ENCODE peak calls at places on chromosomes 5 and 9, in five cellular contexts. One of them, this sample, is unnamed. For H3K4me1, the result is how much of the 10 kb centered on the place peaks cover.

GRCh38 chr5:176542596-176543427 is 5.6 kb upstream of the RNF44 start:
- DNase-seq in tibial nerve: no peak
- DNase-seq in adrenal gland: peak
- DNase-seq in CD8-positive, alpha-beta memory T cell: peak
- DNase-seq in testis: peak
- DNase-seq in this sample: peak

GRCh38 chr9:127977877-127978647 is 2.7 kb downstream of the EEIG1 start:
- DNase-seq in testis: peak
- DNase-seq in tibial nerve: peak
- DNase-seq in adrenal gland: no peak
- DNase-seq in CD8-positive, alpha-beta memory T cell: no peak
- DNase-seq in this sample: peak

GRCh38 chr5:132396589-132397001 is 27.1 kb downstream of the SLC22A5 start:
- DNase-seq in adrenal gland: no peak
- DNase-seq in tibial nerve: no peak
- DNase-seq in CD8-positive, alpha-beta memory T cell: no peak
- DNase-seq in testis: no peak
- DNase-seq in this sample: no peak

GRCh38 chr9:37531699-37532098 is 44.5 kb downstream of the FBXO10 start:
- DNase-seq in testis: no peak
- DNase-seq in CD8-positive, alpha-beta memory T cell: peak
- DNase-seq in adrenal gland: no peak
- DNase-seq in tibial nerve: no peak
- DNase-seq in this sample: no peak

GRCh38 chr5:134492568-134492967 is 32.9 kb upstream of the JADE2 start:
- DNase-seq in CD8-positive, alpha-beta memory T cell: no peak
- DNase-seq in testis: no peak
- DNase-seq in tibial nerve: no peak
- DNase-seq in adrenal gland: no peak
- DNase-seq in this sample: no peak

GRCh38 chr9:105148328-105149006 is 96.0 kb upstream of the SLC44A1 start:
- DNase-seq in tibial nerve: no peak
- DNase-seq in CD8-positive, alpha-beta memory T cell: no peak
- DNase-seq in adrenal gland: no peak
- DNase-seq in testis: no peak
- DNase-seq in this sample: no peak

GRCh38 chr9:77495834-77496671 is 152.1 kb downstream of the GNA14 start:
- DNase-seq in tibial nerve: no peak
- DNase-seq in adrenal gland: no peak
- DNase-seq in CD8-positive, alpha-beta memory T cell: no peak
- DNase-seq in testis: peak
- DNase-seq in this sample: no peak

GRCh38 chr5:91240175-91240574 is 142.9 kb downstream of the ARRDC3 start:
- DNase-seq in tibial nerve: no peak
- DNase-seq in testis: no peak
- DNase-seq in adrenal gland: no peak
- DNase-seq in CD8-positive, alpha-beta memory T cell: no peak
- DNase-seq in this sample: no peak

DNA sequence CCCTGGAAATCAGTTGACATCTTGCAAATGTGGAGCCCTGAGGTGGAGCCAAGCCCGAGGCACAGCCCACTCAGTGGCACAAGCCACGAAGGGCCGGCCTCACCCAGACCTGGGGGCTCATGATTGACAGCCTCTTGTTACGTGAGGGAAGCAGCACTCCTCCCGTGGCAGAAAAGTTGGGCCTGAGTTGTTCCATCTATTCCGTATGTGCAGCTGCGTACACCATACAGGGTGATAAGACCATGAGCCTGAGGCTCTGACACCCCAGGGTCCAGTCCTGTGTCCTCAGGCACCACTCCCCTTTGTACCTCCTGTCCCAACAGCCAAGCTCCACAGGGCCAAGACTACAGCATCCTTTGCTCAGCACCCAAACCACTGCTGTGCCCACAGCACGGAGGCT is 1.9 kb upstream of the ORM2 start:
- DNase-seq in adrenal gland: no peak
- DNase-seq in CD8-positive, alpha-beta memory T cell: no peak
- DNase-seq in tibial nerve: no peak
- DNase-seq in testis: no peak
- DNase-seq in this sample: no peak
- H3K4me1 ChIP-seq in adrenal gland: under half
- H3K4me1 ChIP-seq in CD8-positive, alpha-beta memory T cell: under half
- H3K4me1 ChIP-seq in tibial nerve: under half
- H3K4me1 ChIP-seq in testis: under half
- H3K4me1 ChIP-seq in this sample: under half

GRCh38 chr5:33337621-33337960 is 103.2 kb upstream of the TARS1 start:
- DNase-seq in testis: no peak
- DNase-seq in adrenal gland: no peak
- DNase-seq in tibial nerve: no peak
- DNase-seq in CD8-positive, alpha-beta memory T cell: no peak
- DNase-seq in this sample: no peak

GRCh38 chr5:33339413-33339812 is 101.4 kb upstream of the TARS1 start:
- DNase-seq in CD8-positive, alpha-beta memory T cell: no peak
- DNase-seq in tibial nerve: no peak
- DNase-seq in testis: no peak
- DNase-seq in adrenal gland: no peak
- DNase-seq in this sample: no peak

GRCh38 chr5:33338336-33339110 is 102.2 kb upstream of the TARS1 start:
- DNase-seq in CD8-positive, alpha-beta memory T cell: no peak
- DNase-seq in adrenal gland: no peak
- DNase-seq in tibial nerve: no peak
- DNase-seq in testis: no peak
- DNase-seq in this sample: no peak

GRCh38 chr5:33341316-33341715 is 99.4 kb upstream of the TARS1 start:
- DNase-seq in CD8-positive, alpha-beta memory T cell: no peak
- DNase-seq in testis: no peak
- DNase-seq in adrenal gland: no peak
- DNase-seq in tibial nerve: no peak
- DNase-seq in this sample: no peak

DNA sequence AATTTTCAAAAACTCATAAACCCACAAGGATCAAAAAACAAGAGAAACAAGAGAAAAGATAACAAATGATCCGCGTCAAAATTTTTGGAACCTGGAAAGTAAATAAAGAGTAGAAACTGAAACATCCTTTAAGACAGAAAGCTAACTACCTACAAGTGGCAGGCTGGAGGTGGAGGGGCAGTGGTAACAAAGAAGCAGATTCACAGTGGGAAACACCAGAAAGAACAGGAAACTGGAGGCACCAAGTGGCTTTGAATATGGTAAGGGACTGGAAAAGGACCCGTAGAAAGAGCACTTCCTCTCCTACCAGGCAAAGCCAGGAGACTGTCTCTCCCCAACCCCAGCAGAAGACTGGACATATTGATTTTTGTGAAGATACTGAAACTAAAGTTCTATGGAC is 100.6 kb upstream of the TARS1 start:
- DNase-seq in tibial nerve: no peak
- DNase-seq in CD8-positive, alpha-beta memory T cell: no peak
- DNase-seq in testis: no peak
- DNase-seq in adrenal gland: no peak
- DNase-seq in this sample: no peak
- H3K27ac ChIP-seq in tibial nerve: no peak
- H3K27ac ChIP-seq in CD8-positive, alpha-beta memory T cell: no peak
- H3K27ac ChIP-seq in testis: no peak
- H3K27ac ChIP-seq in adrenal gland: no peak
- H3K27ac ChIP-seq in this sample: no peak

GRCh38 chr5:172901788-172902496 is 57.3 kb upstream of the RPL26L1 start:
- DNase-seq in testis: no peak
- DNase-seq in CD8-positive, alpha-beta memory T cell: no peak
- DNase-seq in adrenal gland: no peak
- DNase-seq in tibial nerve: no peak
- DNase-seq in this sample: peak
- H3K4me1 ChIP-seq in testis: half or more
- H3K4me1 ChIP-seq in CD8-positive, alpha-beta memory T cell: under half
- H3K4me1 ChIP-seq in adrenal gland: under half
- H3K4me1 ChIP-seq in tibial nerve: under half
- H3K4me1 ChIP-seq in this sample: under half

GRCh38 chr5:155475318-155475717 is 461.8 kb downstream of the KIF4B start:
- DNase-seq in testis: no peak
- DNase-seq in CD8-positive, alpha-beta memory T cell: no peak
- DNase-seq in adrenal gland: no peak
- DNase-seq in tibial nerve: no peak
- DNase-seq in this sample: no peak

GRCh38 chr5:155480731-155481131 is 467.2 kb downstream of the KIF4B start:
- DNase-seq in tibial nerve: no peak
- DNase-seq in adrenal gland: no peak
- DNase-seq in testis: no peak
- DNase-seq in CD8-positive, alpha-beta memory T cell: no peak
- DNase-seq in this sample: no peak

GRCh38 chr5:155482428-155482827 is 468.9 kb downstream of the KIF4B start:
- DNase-seq in testis: no peak
- DNase-seq in CD8-positive, alpha-beta memory T cell: no peak
- DNase-seq in adrenal gland: no peak
- DNase-seq in tibial nerve: no peak
- DNase-seq in this sample: no peak

GRCh38 chr5:155485344-155485743 is 471.8 kb downstream of the KIF4B start:
- DNase-seq in adrenal gland: no peak
- DNase-seq in testis: no peak
- DNase-seq in CD8-positive, alpha-beta memory T cell: no peak
- DNase-seq in tibial nerve: no peak
- DNase-seq in this sample: no peak

GRCh38 chr5:155481182-155481581 is 467.6 kb downstream of the KIF4B start:
- DNase-seq in testis: no peak
- DNase-seq in CD8-positive, alpha-beta memory T cell: no peak
- DNase-seq in tibial nerve: no peak
- DNase-seq in adrenal gland: no peak
- DNase-seq in this sample: no peak
- H3K27ac ChIP-seq in testis: no peak
- H3K27ac ChIP-seq in CD8-positive, alpha-beta memory T cell: no peak
- H3K27ac ChIP-seq in tibial nerve: no peak
- H3K27ac ChIP-seq in adrenal gland: no peak
- H3K27ac ChIP-seq in this sample: no peak

GRCh38 chr5:74950836-74951515 is 84.8 kb upstream of the FAM169A start:
- DNase-seq in adrenal gland: no peak
- DNase-seq in CD8-positive, alpha-beta memory T cell: no peak
- DNase-seq in tibial nerve: no peak
- DNase-seq in testis: no peak
- DNase-seq in this sample: no peak
- H3K4me1 ChIP-seq in adrenal gland: under half
- H3K4me1 ChIP-seq in CD8-positive, alpha-beta memory T cell: under half
- H3K4me1 ChIP-seq in tibial nerve: under half
- H3K4me1 ChIP-seq in testis: under half
- H3K4me1 ChIP-seq in this sample: under half

DNA sequence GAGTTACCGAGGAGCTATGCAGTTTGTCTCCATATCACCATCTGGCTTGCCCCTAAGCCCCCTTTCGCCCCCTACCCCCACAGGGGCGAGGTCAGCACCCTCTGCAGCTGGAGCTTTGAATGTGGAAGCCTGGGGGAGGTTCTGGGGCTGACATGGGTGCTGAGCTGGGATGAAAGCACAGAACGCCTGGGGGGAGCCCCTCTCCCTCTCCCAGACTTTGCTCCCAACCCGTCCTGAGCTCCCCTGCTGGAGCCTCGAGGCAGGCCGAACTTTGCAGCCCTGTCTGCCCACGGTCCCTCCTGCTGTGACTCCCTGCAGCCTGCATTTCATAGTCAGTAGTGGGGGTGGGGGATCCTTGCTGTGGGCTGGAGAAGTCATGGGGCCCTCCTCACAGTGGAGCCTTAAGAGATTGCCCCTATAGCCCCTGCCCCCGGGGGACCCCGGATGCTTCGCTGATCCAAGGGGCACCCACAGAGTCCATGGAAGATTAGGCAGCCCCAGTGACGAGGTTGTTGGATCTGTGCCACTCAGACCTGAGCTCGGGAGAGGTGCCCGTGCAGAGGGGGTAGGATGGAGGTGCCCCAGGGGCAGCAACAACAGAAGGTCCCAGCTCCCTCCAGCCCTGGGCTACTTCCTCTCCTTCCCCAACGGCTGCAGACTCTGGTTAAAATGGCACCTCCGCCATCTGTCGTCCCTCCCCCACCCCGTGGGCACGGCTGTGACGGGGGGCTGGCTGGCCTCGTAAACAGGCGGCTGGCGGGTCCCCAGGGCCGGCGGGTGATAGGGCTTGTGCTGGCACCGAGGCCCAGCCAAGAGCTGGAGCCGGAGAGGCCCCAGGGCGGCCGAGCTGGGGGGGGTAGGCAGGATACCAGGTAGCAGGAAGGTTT is 162.0 kb downstream of the C9orf50 start:
- DNase-seq in testis: peak
- DNase-seq in tibial nerve: no peak
- DNase-seq in CD8-positive, alpha-beta memory T cell: peak
- DNase-seq in adrenal gland: peak
- DNase-seq in this sample: no peak
- H3K27ac ChIP-seq in testis: peak
- H3K27ac ChIP-seq in tibial nerve: peak
- H3K27ac ChIP-seq in CD8-positive, alpha-beta memory T cell: peak
- H3K27ac ChIP-seq in adrenal gland: no peak
- H3K27ac ChIP-seq in this sample: peak

GRCh38 chr9:131400627-131401026 is 6.7 kb downstream of the PRRC2B start:
- DNase-seq in tibial nerve: no peak
- DNase-seq in adrenal gland: no peak
- DNase-seq in CD8-positive, alpha-beta memory T cell: no peak
- DNase-seq in testis: no peak
- DNase-seq in this sample: no peak
- H3K4me1 ChIP-seq in tibial nerve: half or more
- H3K4me1 ChIP-seq in adrenal gland: half or more
- H3K4me1 ChIP-seq in CD8-positive, alpha-beta memory T cell: half or more
- H3K4me1 ChIP-seq in testis: half or more
- H3K4me1 ChIP-seq in this sample: half or more

GRCh38 chr5:42855811-42856210 is 44.1 kb upstream of the SELENOP start:
- DNase-seq in CD8-positive, alpha-beta memory T cell: no peak
- DNase-seq in adrenal gland: no peak
- DNase-seq in testis: no peak
- DNase-seq in tibial nerve: no peak
- DNase-seq in this sample: no peak
- H3K27ac ChIP-seq in CD8-positive, alpha-beta memory T cell: no peak
- H3K27ac ChIP-seq in adrenal gland: no peak
- H3K27ac ChIP-seq in testis: no peak
- H3K27ac ChIP-seq in tibial nerve: peak
- H3K27ac ChIP-seq in this sample: no peak